ENCODE peak calls at places on chromosomes 3 and 15, in six cellular contexts. Y, B, S, J, O and H are unnamed samples.

GRCh38 chr3:59451041-59451763 is 401.4 kb upstream of the CFAP20DC start:
- DNase-seq in Y (no peak), B (no peak), S (no peak), J (no peak), O (peak), H (no peak)

GRCh38 chr3:27632431-27633223 is 89.5 kb downstream of the EOMES start:
- DNase-seq in Y (peak), B (peak), S (no peak), J (peak), O (no peak), H (peak)

GRCh38 chr15:27059610-27060202 is 88.7 kb downstream of the GABRG3 start:
- DNase-seq in Y (peak), B (peak), S (peak), J (no peak), O (no peak), H (peak)

GRCh38 chr3:144105542-144105941 is 133.9 kb downstream of the DIPK2A start:
- DNase-seq in Y (peak), B (peak), S (no peak), J (no peak), O (no peak), H (no peak)

GRCh38 chr15:77656294-77656693 is 23.6 kb upstream of the LINGO1 start:
- DNase-seq in Y (no peak), B (no peak), S (no peak), J (no peak), O (no peak), H (peak)

GRCh38 chr3:187952849-187953248 is 201.1 kb upstream of the LPP start:
- DNase-seq in Y (no peak), B (no peak), S (no peak), J (no peak), O (no peak), H (no peak)

GRCh38 chr3:46905661-46906451 is 28.3 kb downstream of the PTH1R start:
- DNase-seq in Y (no peak), B (no peak), S (no peak), J (no peak), O (no peak), H (no peak)

GRCh38 chr3:28726840-28727239 is 378.2 kb upstream of the AZI2 start:
- DNase-seq in Y (peak), B (peak), S (peak), J (peak), O (peak), H (peak)

GRCh38 chr15:39499701-39500100 is 81.2 kb upstream of the THBS1 start:
- DNase-seq in Y (no peak), B (no peak), S (no peak), J (no peak), O (no peak), H (no peak)

GRCh38 chr3:134354612-134355275 is 19.5 kb downstream of the AMOTL2 start:
- DNase-seq in Y (no peak), B (no peak), S (no peak), J (peak), O (no peak), H (no peak)

GRCh38 chr3:126672741-126673140 is 17.8 kb upstream of the TXNRD3 start:
- DNase-seq in Y (no peak), B (no peak), S (no peak), J (no peak), O (no peak), H (no peak)

GRCh38 chr3:186461141-186461540 is 83.0 kb downstream of the CRYGS start:
- DNase-seq in Y (peak), B (no peak), S (peak), J (no peak), O (no peak), H (peak)

GRCh38 chr3:50123394-50124361 is 31.4 kb upstream of the SEMA3F start:
- DNase-seq in Y (no peak), B (no peak), S (no peak), J (no peak), O (no peak), H (no peak)

GRCh38 chr15:90956551-90957104 is 1.9 kb downstream of the RCCD1 start:
- DNase-seq in Y (peak), B (no peak), S (peak), J (peak), O (no peak), H (no peak)

GRCh38 chr15:64429448-64429847 is 30.9 kb upstream of the ZNF609 start:
- DNase-seq in Y (no peak), B (no peak), S (no peak), J (no peak), O (no peak), H (peak)

GRCh38 chr3:123432832-123433523 is 15.9 kb downstream of the ADCY5 start:
- DNase-seq in Y (no peak), B (peak), S (no peak), J (no peak), O (no peak), H (no peak)

GRCh38 chr3:187042062-187042745 is 97.1 kb downstream of the RPL39L start:
- DNase-seq in Y (no peak), B (no peak), S (no peak), J (no peak), O (no peak), H (peak)

GRCh38 chr3:142618917-142619401 is 22.8 kb downstream of the PLS1 start:
- DNase-seq in Y (peak), B (peak), S (peak), J (peak), O (no peak), H (no peak)

GRCh38 chr3:38370861-38371260 is 24.3 kb downstream of the XYLB start:
- DNase-seq in Y (no peak), B (no peak), S (no peak), J (no peak), O (no peak), H (no peak)

GRCh38 chr3:120743556-120744195 is 1.1 kb downstream of the GTF2E1 start:
- DNase-seq in Y (no peak), B (no peak), S (peak), J (no peak), O (no peak), H (peak)

GRCh38 chr3:159482241-159483031 is 506.2 kb upstream of the IL12A start:
- DNase-seq in Y (no peak), B (no peak), S (no peak), J (no peak), O (no peak), H (no peak)

GRCh38 chr3:20280257-20280656 is 94.3 kb upstream of the SGO1 start:
- DNase-seq in Y (no peak), B (no peak), S (no peak), J (no peak), O (no peak), H (peak)

GRCh38 chr3:138219255-138219654 is 32.2 kb downstream of the ARMC8 start:
- DNase-seq in Y (no peak), B (no peak), S (no peak), J (peak), O (no peak), H (peak)

GRCh38 chr3:158205324-158205723 is 95.4 kb downstream of the RSRC1 start:
- DNase-seq in Y (no peak), B (no peak), S (no peak), J (no peak), O (no peak), H (no peak)

GRCh38 chr3:187906416-187906815 is 161.1 kb upstream of the BCL6 start:
- DNase-seq in Y (no peak), B (no peak), S (no peak), J (no peak), O (no peak), H (no peak)

GRCh38 chr15:40331026-40331425 is 7.5 kb downstream of the INAFM2 start:
- DNase-seq in Y (no peak), B (no peak), S (no peak), J (no peak), O (no peak), H (no peak)

GRCh38 chr3:106401666-106402319 is 533.0 kb upstream of the CBLB start:
- DNase-seq in Y (no peak), B (no peak), S (no peak), J (peak), O (no peak), H (no peak)

GRCh38 chr15:51829360-51830278 is at the start of gene TMOD3:
- DNase-seq in Y (peak), B (peak), S (peak), J (peak), O (peak), H (peak)

GRCh38 chr3:69144631-69145244 is 22.3 kb upstream of the LMOD3 start:
- DNase-seq in Y (no peak), B (no peak), S (no peak), J (no peak), O (no peak), H (peak)

GRCh38 chr15:74007820-74008371 is 13.4 kb downstream of the PML start:
- DNase-seq in Y (no peak), B (no peak), S (no peak), J (no peak), O (no peak), H (no peak)

GRCh38 chr3:184565421-184566211 is 4.0 kb downstream of the EPHB3 start:
- DNase-seq in Y (no peak), B (no peak), S (no peak), J (no peak), O (no peak), H (no peak)

GRCh38 chr3:45776611-45777010 is 19.7 kb downstream of the SLC6A20 start:
- DNase-seq in Y (no peak), B (no peak), S (no peak), J (no peak), O (no peak), H (no peak)

GRCh38 chr3:12560505-12561188 is 3.8 kb downstream of the MKRN2 start:
- DNase-seq in Y (no peak), B (no peak), S (no peak), J (no peak), O (peak), H (peak)

GRCh38 chr15:50145451-50145872 is 26.4 kb upstream of the ATP8B4 start:
- DNase-seq in Y (peak), B (peak), S (peak), J (peak), O (peak), H (peak)

GRCh38 chr15:69524850-69525249 is 72.2 kb downstream of the RPLP1 start:
- DNase-seq in Y (no peak), B (no peak), S (no peak), J (no peak), O (no peak), H (no peak)

GRCh38 chr3:172341482-172342059 is 106.7 kb downstream of the GHSR start:
- DNase-seq in Y (peak), B (peak), S (peak), J (peak), O (peak), H (peak)

GRCh38 chr3:71890356-71890931 is 105.5 kb upstream of the PROK2 start:
- DNase-seq in Y (no peak), B (no peak), S (no peak), J (no peak), O (no peak), H (no peak)

GRCh38 chr3:51968175-51968681 is 974 bp upstream of the PCBP4 start:
- DNase-seq in Y (no peak), B (peak), S (peak), J (no peak), O (no peak), H (peak)
- TF ChIP-seq POLR2A in Y (no peak), B (no peak), S (peak), J (no peak), O (no peak), H (no peak)

DNA sequence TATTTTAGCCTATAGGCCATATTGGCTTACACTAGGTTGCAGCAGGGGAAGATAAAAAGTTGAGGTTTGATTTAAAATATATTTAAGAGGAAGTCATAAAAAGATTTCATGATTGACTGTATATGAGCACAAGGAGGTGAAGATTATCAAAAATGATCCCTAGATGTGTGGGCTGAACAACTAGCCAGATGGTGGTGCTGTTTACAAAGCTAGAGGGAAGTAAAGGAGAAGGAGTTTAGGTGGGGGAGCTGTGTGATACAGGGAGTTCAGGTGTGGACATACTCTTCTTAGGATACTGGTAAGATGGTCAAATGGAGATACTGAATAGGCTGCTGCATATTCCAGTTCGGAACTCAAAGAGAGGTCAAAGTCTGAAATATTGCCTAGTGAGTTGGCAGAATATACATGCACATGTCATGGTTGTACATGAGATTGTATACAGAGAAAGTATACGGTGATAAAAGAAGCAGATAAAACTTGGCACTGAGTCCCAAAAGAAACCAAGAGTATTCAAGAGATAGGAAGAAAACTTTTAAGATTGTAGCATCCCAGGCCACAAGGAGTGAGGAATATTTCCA is 727.8 kb downstream of the NLGN1 start:
- DNase-seq in Y (no peak), B (peak), S (peak), J (peak), O (no peak), H (peak)
- TF ChIP-seq MYC in Y (no peak), B (no peak), S (no peak), J (no peak), O (no peak), H (no peak)

DNA sequence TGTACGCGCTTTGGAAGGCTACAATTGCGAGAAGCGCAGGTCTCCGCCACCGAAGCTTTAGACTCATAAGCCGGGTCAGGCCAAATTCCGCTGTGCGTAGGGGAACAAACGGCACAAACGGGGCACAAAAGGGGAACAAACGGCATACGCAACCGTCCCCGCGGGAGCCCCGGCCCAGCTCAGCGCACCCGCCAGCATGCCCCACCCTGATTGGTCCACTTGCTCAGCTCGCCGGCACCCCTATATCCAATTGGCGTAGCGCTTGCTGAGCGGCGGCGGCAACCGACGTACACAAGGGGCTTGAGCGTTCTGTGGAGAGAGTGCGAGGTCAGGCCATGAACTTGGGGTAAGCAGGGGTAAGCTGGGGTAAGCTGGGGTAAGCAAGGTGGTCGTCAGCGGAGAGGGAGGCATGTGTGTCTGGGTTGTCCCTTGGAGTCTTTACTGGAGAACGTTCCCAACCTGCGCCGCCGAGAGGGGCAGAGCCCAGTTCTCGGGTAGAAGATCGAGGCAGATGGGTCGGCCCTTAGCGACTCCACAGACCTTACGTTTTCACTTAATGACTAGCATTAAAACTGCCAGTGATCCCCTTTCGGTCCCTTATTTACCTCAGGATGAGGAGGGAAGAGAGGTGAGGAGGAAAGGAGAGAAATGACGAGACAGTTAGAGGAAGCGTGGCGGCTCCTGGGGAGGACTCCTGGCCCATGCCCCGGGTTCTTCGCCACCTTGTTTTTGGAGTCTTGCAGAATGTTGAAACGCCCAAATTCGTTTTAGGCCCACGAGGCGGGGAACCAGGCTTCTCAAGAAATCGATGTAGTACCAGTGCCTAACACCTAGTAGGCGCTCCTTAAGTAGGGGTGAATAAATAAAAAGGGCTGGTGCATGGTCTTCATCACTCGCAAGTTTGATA is at the start of gene CCDC66:
- DNase-seq in Y (peak), B (peak), S (peak), J (peak), O (peak), H (peak)
- TF ChIP-seq POLR2A in Y (peak), B (peak), S (peak), J (peak), O (peak), H (peak)

DNA sequence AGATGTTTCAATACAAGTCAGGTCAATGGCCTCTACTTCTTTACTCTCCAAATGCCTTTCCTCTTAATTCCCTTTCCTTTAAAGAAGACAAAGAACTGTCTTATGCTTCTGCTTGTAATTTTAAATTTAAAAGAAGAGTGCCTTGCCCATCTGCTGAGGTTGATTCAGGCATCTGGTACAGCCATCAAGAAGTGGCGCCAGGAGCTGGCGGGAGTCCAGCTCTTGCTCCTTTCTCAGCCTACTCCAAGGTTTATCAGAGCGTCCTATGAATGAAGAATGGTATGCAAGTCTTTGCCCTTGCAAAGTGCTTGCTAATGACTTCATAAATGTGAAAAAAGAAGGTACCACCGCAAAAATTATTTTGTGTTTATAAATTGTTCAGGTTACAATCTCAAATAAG is 294.6 kb upstream of the TGFBR2 start:
- DNase-seq in Y (no peak), B (no peak), S (no peak), J (no peak), O (no peak), H (no peak)
- TF ChIP-seq MYC in Y (no peak), B (no peak), S (no peak), J (no peak), O (no peak), H (no peak)

GRCh38 chr15:85707519-85708338 is 87.0 kb downstream of the KLHL25 start:
- DNase-seq in Y (peak), B (peak), S (no peak), J (peak), O (no peak), H (no peak)
- TF ChIP-seq POLR2A in Y (no peak), B (no peak), S (no peak), J (no peak), O (no peak), H (no peak)

GRCh38 chr3:151265866-151266265 is 12.5 kb downstream of the P2RY14 start:
- DNase-seq in Y (no peak), B (no peak), S (no peak), J (no peak), O (peak), H (peak)

GRCh38 chr3:151264611-151265010 is 13.7 kb downstream of the P2RY14 start:
- DNase-seq in Y (no peak), B (no peak), S (no peak), J (no peak), O (no peak), H (no peak)

GRCh38 chr3:151265166-151265565 is 13.2 kb downstream of the P2RY14 start:
- DNase-seq in Y (no peak), B (no peak), S (no peak), J (no peak), O (no peak), H (no peak)

GRCh38 chr3:151263126-151263525 is 15.2 kb downstream of the P2RY14 start:
- DNase-seq in Y (no peak), B (no peak), S (no peak), J (no peak), O (no peak), H (no peak)

GRCh38 chr3:151268267-151269235 is 9.8 kb downstream of the P2RY14 start:
- DNase-seq in Y (no peak), B (no peak), S (no peak), J (no peak), O (no peak), H (no peak)
- TF ChIP-seq MYC in Y (no peak), B (no peak), S (no peak), J (no peak), O (no peak), H (no peak)

GRCh38 chr3:148588291-148588690 is 109.4 kb upstream of the AGTR1 start:
- DNase-seq in Y (no peak), B (no peak), S (no peak), J (no peak), O (no peak), H (no peak)

GRCh38 chr3:148582126-148582525 is 115.6 kb upstream of the AGTR1 start:
- DNase-seq in Y (no peak), B (no peak), S (no peak), J (no peak), O (no peak), H (no peak)

GRCh38 chr3:148585671-148586379 is 111.9 kb upstream of the AGTR1 start:
- DNase-seq in Y (no peak), B (no peak), S (no peak), J (no peak), O (no peak), H (no peak)

GRCh38 chr3:148583793-148584192 is 113.9 kb upstream of the AGTR1 start:
- DNase-seq in Y (no peak), B (no peak), S (no peak), J (no peak), O (no peak), H (no peak)

GRCh38 chr3:148584438-148584837 is 113.3 kb upstream of the AGTR1 start:
- DNase-seq in Y (no peak), B (no peak), S (no peak), J (no peak), O (no peak), H (no peak)
- TF ChIP-seq POLR2A in Y (no peak), B (no peak), S (no peak), J (no peak), O (no peak), H (no peak)